ENCODE peak calls at places on chromosomes 11 and 22, in five cellular contexts. C is left lobe of liver, E is endothelial cell, M is AG09309, L is cardiac fibroblast. J is an unnamed sample.

GRCh38 chr11:7422544-7423331 is 62.6 kb upstream of the OLFML1 start:
- DNase-seq in C (no peak), E (no peak), M (no peak), L (no peak), J (no peak)

GRCh38 chr11:83691387-83692088 is 405.4 kb upstream of the CCDC90B start:
- DNase-seq in C (peak; percentile 57), E (no peak), M (no peak), L (peak; percentile 5), J (no peak)

GRCh38 chr11:84249344-84250135 is 963.4 kb upstream of the CCDC90B start:
- DNase-seq in C (peak; percentile 61), E (no peak), M (no peak), L (peak; percentile 46), J (no peak)

GRCh38 chr11:72069787-72070251 is 10.5 kb downstream of the NUMA1 start:
- DNase-seq in C (peak; percentile 80), E (no peak), M (peak; percentile 40), L (peak; percentile 91), J (no peak)

GRCh38 chr11:113904379-113905101 is at the start of gene HTR3B:
- DNase-seq in C (no peak), E (no peak), M (no peak), L (no peak), J (no peak)

GRCh38 chr11:19561011-19561410 is 151.6 kb upstream of the NAV2 start:
- DNase-seq in C (no peak), E (no peak), M (no peak), L (peak; percentile 60), J (no peak)

GRCh38 chr11:129279326-129280026 is 87.4 kb upstream of the ARHGAP32 start:
- DNase-seq in C (peak; percentile 93), E (peak; percentile 84), M (peak; percentile 10), L (peak; percentile 69), J (peak; percentile 86)

GRCh38 chr11:74695705-74696280 is 35.4 kb downstream of the CHRDL2 start:
- DNase-seq in C (no peak), E (no peak), M (no peak), L (no peak), J (no peak)

GRCh38 chr22:41499624-41500280 is 30.8 kb downstream of the ACO2 start:
- DNase-seq in C (peak; percentile 69), E (no peak), M (no peak), L (no peak), J (no peak)

GRCh38 chr11:72230764-72231365 is 6.3 kb downstream of the INPPL1 start:
- DNase-seq in C (no peak), E (peak; percentile 1), M (no peak), L (no peak), J (peak; percentile 64)

GRCh38 chr22:36015806-36016519 is 12.7 kb downstream of the RBFOX2 start:
- DNase-seq in C (no peak), E (no peak), M (no peak), L (no peak), J (no peak)

GRCh38 chr11:130204703-130205095 is 45.1 kb downstream of the ST14 start:
- DNase-seq in C (no peak), E (no peak), M (no peak), L (no peak), J (no peak)

GRCh38 chr11:45105233-45105992 is 41.0 kb upstream of the PRDM11 start:
- DNase-seq in C (peak; percentile 66), E (peak; percentile 87), M (no peak), L (peak; percentile 79), J (peak; percentile 87)